ENCODE peak calls at places on chromosomes 6 and 20, in four cellular contexts. J is H9, B is mesendoderm, E is H1. K is an unnamed sample.

GRCh38 chr6:47780510-47781356 is 1.1 kb upstream of the OPN5 start:
- DNase-seq in J (peak), B (peak), E (peak), K (peak)

GRCh38 chr20:41137412-41138216 is at the start of gene PLCG1:
- DNase-seq in J (peak), B (peak), E (peak), K (peak)

GRCh38 chr6:29926081-29926794 is 16.1 kb upstream of the HLA-A start:
- DNase-seq in J (no peak), B (no peak), E (no peak), K (peak)

GRCh38 chr20:41095110-41095969 is 42.0 kb upstream of the PLCG1 start:
- DNase-seq in J (no peak), B (peak), E (no peak), K (peak)

GRCh38 chr6:22322103-22322882 is 25.5 kb upstream of the PRL start:
- DNase-seq in J (no peak), B (no peak), E (no peak), K (peak)

GRCh38 chr20:59955131-59955796 is 3.0 kb upstream of the CDH26 start:
- DNase-seq in J (no peak), B (peak), E (no peak), K (no peak)

GRCh38 chr6:107202876-107203468 is 87.7 kb upstream of the BEND3 start:
- DNase-seq in J (no peak), B (no peak), E (no peak), K (no peak)

GRCh38 chr6:137150072-137150471 is 23.4 kb downstream of the IL22RA2 start:
- DNase-seq in J (no peak), B (no peak), E (no peak), K (no peak)

GRCh38 chr6:82123632-82124031 is 123.9 kb downstream of the IBTK start:
- DNase-seq in J (no peak), B (no peak), E (no peak), K (no peak)

GRCh38 chr20:4038047-4038459 is 22.7 kb upstream of the RNF24 start:
- DNase-seq in J (peak), B (peak), E (no peak), K (peak)

GRCh38 chr20:36331182-36331581 is 25.0 kb downstream of the DLGAP4 start:
- DNase-seq in J (no peak), B (no peak), E (no peak), K (no peak)

GRCh38 chr20:3406481-3407425 is 716 bp downstream of the DNAAF9 start:
- DNase-seq in J (peak), B (peak), E (no peak), K (peak)

GRCh38 chr20:53068241-53068640 is 96.1 kb downstream of the TSHZ2 start:
- DNase-seq in J (no peak), B (no peak), E (no peak), K (no peak)

GRCh38 chr20:44516491-44516890 is 5.4 kb downstream of the SERINC3 start:
- DNase-seq in J (no peak), B (no peak), E (no peak), K (no peak)

GRCh38 chr6:32151131-32151884 is 431 bp downstream of the PRRT1 start:
- DNase-seq in J (no peak), B (no peak), E (no peak), K (no peak)

GRCh38 chr6:5471044-5471443 is 209.7 kb downstream of the FARS2 start:
- DNase-seq in J (peak), B (peak), E (peak), K (peak)

GRCh38 chr6:130696806-130697205 is 130.4 kb upstream of the SMLR1 start:
- DNase-seq in J (no peak), B (no peak), E (no peak), K (peak)

GRCh38 chr6:116971959-116972358 is 94.9 kb downstream of the RFX6 start:
- DNase-seq in J (no peak), B (peak), E (no peak), K (peak)

GRCh38 chr20:34538671-34539123 is 19.8 kb upstream of the MAP1LC3A start:
- DNase-seq in J (peak), B (peak), E (no peak), K (peak)

GRCh38 chr6:81762132-81762531 is 9.7 kb upstream of the TENT5A start:
- DNase-seq in J (no peak), B (no peak), E (no peak), K (peak)

GRCh38 chr20:33770005-33770404 is 38.2 kb downstream of the ZNF341 start:
- DNase-seq in J (no peak), B (no peak), E (no peak), K (no peak)

GRCh38 chr6:79818471-79818870 is 128.9 kb downstream of the ELOVL4 start:
- DNase-seq in J (no peak), B (no peak), E (no peak), K (no peak)

GRCh38 chr6:158808918-158809678 is 10.1 kb downstream of the EZR start:
- DNase-seq in J (no peak), B (no peak), E (no peak), K (no peak)

GRCh38 chr6:101163611-101164010 is 229.9 kb upstream of the GRIK2 start:
- DNase-seq in J (no peak), B (no peak), E (no peak), K (no peak)

GRCh38 chr6:98782772-98783171 is 51.6 kb upstream of the POU3F2 start:
- DNase-seq in J (no peak), B (no peak), E (no peak), K (no peak)

GRCh38 chr6:152310371-152310954 is 326.7 kb downstream of the SYNE1 start:
- DNase-seq in J (no peak), B (no peak), E (no peak), K (no peak)

GRCh38 chr20:9112541-9113515 is 43.9 kb downstream of the PLCB4 start:
- DNase-seq in J (no peak), B (no peak), E (no peak), K (peak)

GRCh38 chr6:146100776-146101175 is 71.9 kb downstream of the GRM1 start:
- DNase-seq in J (no peak), B (no peak), E (no peak), K (no peak)

GRCh38 chr6:6581014-6581413 is 7.5 kb upstream of the LY86 start:
- DNase-seq in J (no peak), B (no peak), E (no peak), K (no peak)

GRCh38 chr6:41785689-41786450 is 1.6 kb upstream of the TOMM6 start:
- DNase-seq in J (peak), B (peak), E (no peak), K (no peak)
- H2BK5ac ChIP-seq in J (no peak), B (no peak), E (no peak), K (peak)

GRCh38 chr20:61840661-61841455 is 224.8 kb downstream of the TAF4 start:
- DNase-seq in J (no peak), B (no peak), E (no peak), K (no peak)

GRCh38 chr20:61844621-61845020 is 221.1 kb downstream of the TAF4 start:
- DNase-seq in J (no peak), B (no peak), E (no peak), K (no peak)

GRCh38 chr20:61841551-61841950 is 224.1 kb downstream of the TAF4 start:
- DNase-seq in J (no peak), B (no peak), E (no peak), K (no peak)

GRCh38 chr20:61839912-61840441 is 225.7 kb downstream of the TAF4 start:
- DNase-seq in J (no peak), B (no peak), E (no peak), K (no peak)

DNA sequence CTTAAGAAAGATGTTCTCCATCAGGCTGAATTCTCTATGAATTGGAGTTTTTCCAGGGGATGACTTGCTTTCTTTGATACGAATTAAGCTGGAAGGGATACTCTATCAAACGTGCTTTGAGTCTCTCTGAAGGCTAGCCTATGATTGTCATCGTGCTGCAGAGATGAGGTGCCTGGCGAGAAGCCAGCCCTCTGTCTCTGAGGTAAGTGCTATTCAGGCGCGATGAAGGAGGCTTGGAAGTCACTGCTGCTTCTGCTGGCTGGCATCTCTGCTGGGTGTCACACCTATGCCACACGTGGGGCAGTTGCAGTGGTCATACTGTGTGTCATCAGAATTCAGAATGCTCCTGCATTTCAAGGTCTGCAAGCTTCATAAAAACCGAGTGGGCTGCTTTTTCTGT is 223.7 kb downstream of the TAF4 start:
- DNase-seq in J (no peak), B (no peak), E (no peak), K (no peak)
- H3K56ac ChIP-seq in J (no peak), B (no peak), E (no peak), K (no peak)

DNA sequence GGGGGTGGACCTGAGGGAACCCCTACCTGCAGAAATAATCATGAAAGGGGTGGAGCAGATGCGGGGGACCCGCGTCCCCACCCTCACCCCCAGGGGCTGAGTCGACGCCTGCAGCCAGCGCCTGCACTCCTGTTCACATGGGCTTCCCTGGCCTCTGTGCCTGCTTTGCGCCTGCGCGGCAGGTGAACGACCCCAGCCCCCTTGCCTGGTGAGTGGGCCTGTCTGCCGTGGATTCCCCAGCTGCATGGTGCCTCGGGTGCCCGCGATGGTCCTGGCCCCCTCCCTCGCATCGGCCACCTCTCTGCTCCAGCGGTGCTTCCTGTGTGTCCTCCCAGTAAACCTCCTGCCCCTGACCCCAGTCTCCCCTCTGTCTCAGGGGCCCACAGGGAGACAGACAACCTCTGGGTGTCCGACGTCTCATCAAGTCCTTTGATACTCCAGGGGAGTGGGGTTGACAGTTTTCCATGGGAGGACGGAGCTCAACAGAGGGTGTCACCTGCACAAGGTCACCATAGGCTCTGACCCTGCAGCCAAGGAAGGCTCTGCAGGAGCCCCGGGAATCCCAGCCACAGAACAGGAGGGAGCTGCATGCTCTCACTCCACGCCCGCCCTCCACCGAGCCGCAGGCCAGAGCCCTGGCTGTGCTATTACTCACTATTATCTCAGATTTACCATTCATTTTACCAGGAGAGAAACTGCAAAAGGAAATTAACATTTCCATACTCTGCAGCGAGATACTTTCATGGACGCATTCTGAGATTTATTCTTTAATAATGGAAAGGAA is 18.6 kb upstream of the NTSR1 start:
- DNase-seq in J (no peak), B (no peak), E (no peak), K (no peak)
- H2AK5ac ChIP-seq in J (no peak), B (no peak), E (no peak), K (no peak)

DNA sequence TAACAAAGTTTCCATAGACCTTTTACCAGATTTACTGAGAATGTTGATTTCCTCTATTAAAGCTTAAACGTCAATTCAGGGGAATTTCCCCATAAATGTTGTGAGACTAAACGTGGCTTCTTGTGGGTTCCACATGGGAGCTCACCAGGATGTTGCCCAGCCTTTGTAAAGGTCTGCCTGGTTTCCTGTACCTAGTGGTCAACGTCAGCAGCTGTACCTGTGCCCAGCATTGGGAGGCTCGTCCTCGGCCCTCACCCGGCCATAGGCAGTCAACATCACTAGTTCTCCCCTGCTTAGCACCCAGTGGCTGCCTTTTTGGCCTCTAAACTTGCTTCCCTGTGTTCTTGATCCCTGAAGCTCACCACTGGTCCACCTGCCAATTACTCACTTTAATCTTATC is 22.1 kb upstream of the CD83 start:
- DNase-seq in J (no peak), B (no peak), E (no peak), K (no peak)
- H2BK5ac ChIP-seq in J (no peak), B (no peak), E (no peak), K (no peak)

GRCh38 chr6:208973-209372 is 83.3 kb upstream of the DUSP22 start:
- DNase-seq in J (no peak), B (no peak), E (no peak), K (no peak)

GRCh38 chr6:210104-210456 is 82.2 kb upstream of the DUSP22 start:
- DNase-seq in J (no peak), B (no peak), E (no peak), K (no peak)

GRCh38 chr6:210778-211177 is 81.5 kb upstream of the DUSP22 start:
- DNase-seq in J (no peak), B (no peak), E (no peak), K (no peak)

GRCh38 chr6:208379-208778 is 83.9 kb upstream of the DUSP22 start:
- DNase-seq in J (no peak), B (no peak), E (no peak), K (no peak)

DNA sequence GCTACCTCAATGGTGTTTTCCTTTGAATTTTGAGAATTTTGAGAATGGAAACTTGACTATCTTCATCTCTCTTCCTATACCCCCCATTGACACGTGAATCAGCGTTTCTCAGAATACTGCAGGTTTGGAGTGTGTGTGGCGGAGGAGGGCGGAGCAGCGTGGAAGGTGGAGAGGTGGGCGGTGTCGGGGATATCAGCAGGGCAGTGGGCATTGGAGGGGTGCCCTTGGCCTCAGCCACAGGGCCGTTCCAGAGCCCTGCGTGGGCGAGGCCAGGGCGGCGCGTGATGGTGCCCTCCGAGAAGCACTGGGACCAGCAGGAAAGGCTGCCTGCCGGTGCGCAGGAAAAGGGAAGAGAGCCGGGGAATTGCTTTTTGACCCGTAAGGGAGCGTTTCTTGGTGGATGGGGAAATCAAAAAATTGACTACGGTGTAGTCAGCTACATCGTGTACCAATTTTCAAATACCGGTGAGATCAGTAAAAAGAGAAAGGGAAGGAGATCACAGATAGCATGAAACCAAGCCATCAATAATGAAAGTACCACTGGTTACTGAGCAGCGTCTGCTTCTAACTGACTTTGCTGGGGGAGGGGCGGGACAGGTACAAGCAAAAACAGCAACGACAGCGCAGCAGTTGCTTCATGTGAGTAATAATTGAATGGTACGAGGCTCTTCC is 82.7 kb upstream of the DUSP22 start:
- DNase-seq in J (no peak), B (no peak), E (no peak), K (no peak)
- H3K56ac ChIP-seq in J (no peak), B (no peak), E (no peak), K (no peak)

GRCh38 chr6:113111550-113111949 is 745.6 kb upstream of the MARCKS start:
- DNase-seq in J (no peak), B (no peak), E (no peak), K (no peak)

GRCh38 chr6:113104546-113105325 is 752.4 kb upstream of the MARCKS start:
- DNase-seq in J (no peak), B (no peak), E (no peak), K (no peak)

GRCh38 chr6:113110211-113110610 is 746.9 kb upstream of the MARCKS start:
- DNase-seq in J (no peak), B (no peak), E (no peak), K (no peak)
- H2AK5ac ChIP-seq in J (no peak), B (no peak), E (no peak), K (no peak)

DNA sequence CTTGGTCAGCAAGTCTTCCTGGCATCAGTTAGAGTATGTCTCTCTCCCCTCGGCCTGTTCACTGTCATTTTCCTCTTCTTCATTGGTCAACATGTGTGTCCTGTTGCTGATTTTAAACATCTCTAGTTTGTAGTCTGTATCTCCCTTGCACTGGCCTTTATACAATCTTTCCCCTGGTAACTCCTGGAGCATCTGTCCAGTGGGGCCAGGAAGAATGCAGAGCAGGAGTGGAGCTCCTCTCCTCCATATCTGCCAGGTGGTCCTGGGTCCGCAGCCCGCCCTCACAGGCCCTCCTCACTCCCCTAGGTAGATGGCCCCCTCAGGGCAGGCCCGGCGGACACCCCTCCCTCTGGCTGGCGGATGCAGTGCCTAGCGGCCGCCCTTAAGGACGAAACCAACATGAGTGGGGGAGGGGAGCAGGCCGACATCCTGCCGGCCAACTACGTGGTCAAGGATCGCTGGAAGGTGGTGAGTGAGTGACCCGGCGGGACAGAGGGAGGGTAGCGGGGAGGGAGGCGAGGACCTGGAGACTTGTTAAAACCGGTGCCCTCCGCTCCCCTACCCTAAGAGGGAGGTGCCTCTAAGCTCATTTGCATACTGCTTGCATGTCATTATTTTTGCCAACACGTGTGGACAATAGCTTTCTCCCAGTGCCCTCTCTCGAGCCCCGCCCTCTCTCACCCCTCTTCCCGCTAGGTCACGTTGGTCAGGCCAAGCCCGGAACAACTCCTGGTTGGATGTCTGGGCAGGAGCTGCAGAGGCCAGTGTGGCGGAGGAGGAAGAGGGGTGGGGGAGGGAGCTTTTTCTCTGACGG is 3.2 kb downstream of the TTBK1 start:
- DNase-seq in J (peak), B (peak), E (peak), K (no peak)
- H2BK5ac ChIP-seq in J (no peak), B (no peak), E (peak), K (no peak)

K was measured in IMR-90.